ENCODE peak calls at places on chromosomes 1 and 21, in five cellular contexts. One of them, this sample, is unnamed.

GRCh38 chr1:8858888-8859706 is 19.4 kb downstream of the ENO1 start:
- DNase-seq in left ventricle myocardium inferior: no peak
- DNase-seq in tibial nerve: no peak
- DNase-seq in heart right ventricle: no peak
- DNase-seq in IMR-90: peak; percentile 67
- DNase-seq in this sample: peak; percentile 76

GRCh38 chr21:31222142-31222541 is 121.9 kb downstream of the TIAM1 start:
- DNase-seq in heart right ventricle: no peak
- DNase-seq in left ventricle myocardium inferior: no peak
- DNase-seq in IMR-90: peak; percentile 66
- DNase-seq in tibial nerve: no peak
- DNase-seq in this sample: no peak

GRCh38 chr1:35220976-35221375 is 28.0 kb upstream of the SFPQ start:
- DNase-seq in tibial nerve: no peak
- DNase-seq in heart right ventricle: no peak
- DNase-seq in left ventricle myocardium inferior: no peak
- DNase-seq in IMR-90: no peak
- DNase-seq in this sample: no peak

GRCh38 chr21:37907076-37907475 is 9.2 kb downstream of the KCNJ6 start:
- DNase-seq in tibial nerve: no peak
- DNase-seq in IMR-90: no peak
- DNase-seq in left ventricle myocardium inferior: no peak
- DNase-seq in heart right ventricle: no peak
- DNase-seq in this sample: no peak

GRCh38 chr21:32412998-32413504 is 545 bp downstream of the EVA1C start:
- DNase-seq in tibial nerve: peak; percentile 33
- DNase-seq in IMR-90: no peak
- DNase-seq in heart right ventricle: peak; percentile 42
- DNase-seq in left ventricle myocardium inferior: peak; percentile 49
- DNase-seq in this sample: peak; percentile 53

GRCh38 chr1:65090406-65090805 is 57.6 kb upstream of the AK4 start:
- DNase-seq in left ventricle myocardium inferior: no peak
- DNase-seq in IMR-90: no peak
- DNase-seq in heart right ventricle: no peak
- DNase-seq in tibial nerve: no peak
- DNase-seq in this sample: no peak

GRCh38 chr1:35287807-35288640 is 19.5 kb downstream of the ZMYM4 start:
- DNase-seq in left ventricle myocardium inferior: no peak
- DNase-seq in tibial nerve: no peak
- DNase-seq in IMR-90: peak; percentile 63
- DNase-seq in heart right ventricle: no peak
- DNase-seq in this sample: peak; percentile 55

GRCh38 chr1:212670301-212670700 is 29.3 kb downstream of the BATF3 start:
- DNase-seq in left ventricle myocardium inferior: no peak
- DNase-seq in tibial nerve: no peak
- DNase-seq in heart right ventricle: no peak
- DNase-seq in IMR-90: no peak
- DNase-seq in this sample: no peak

GRCh38 chr1:85544689-85545203 is 35.8 kb upstream of the CCN1 start:
- DNase-seq in left ventricle myocardium inferior: no peak
- DNase-seq in heart right ventricle: no peak
- DNase-seq in tibial nerve: no peak
- DNase-seq in IMR-90: peak; percentile 66
- DNase-seq in this sample: peak; percentile 23

GRCh38 chr1:33323663-33324477 is 3.0 kb upstream of the A3GALT2 start:
- DNase-seq in tibial nerve: no peak
- DNase-seq in left ventricle myocardium inferior: no peak
- DNase-seq in heart right ventricle: no peak
- DNase-seq in IMR-90: no peak
- DNase-seq in this sample: no peak

GRCh38 chr1:39752703-39753102 is 14.0 kb downstream of the PPIE start:
- DNase-seq in tibial nerve: no peak
- DNase-seq in heart right ventricle: no peak
- DNase-seq in left ventricle myocardium inferior: no peak
- DNase-seq in IMR-90: no peak
- DNase-seq in this sample: no peak

GRCh38 chr21:31855180-31855579 is 17.6 kb upstream of the HUNK start:
- DNase-seq in left ventricle myocardium inferior: no peak
- DNase-seq in tibial nerve: no peak
- DNase-seq in heart right ventricle: no peak
- DNase-seq in IMR-90: no peak
- DNase-seq in this sample: no peak

GRCh38 chr1:12480748-12481362 is 137.2 kb downstream of the DHRS3 start:
- DNase-seq in left ventricle myocardium inferior: no peak
- DNase-seq in heart right ventricle: no peak
- DNase-seq in IMR-90: peak; percentile 96
- DNase-seq in tibial nerve: no peak
- DNase-seq in this sample: peak; percentile 81

GRCh38 chr1:116793357-116793935 is 39.2 kb downstream of the CD2 start:
- DNase-seq in heart right ventricle: no peak
- DNase-seq in IMR-90: no peak
- DNase-seq in tibial nerve: no peak
- DNase-seq in left ventricle myocardium inferior: no peak
- DNase-seq in this sample: no peak

GRCh38 chr1:218403300-218403699 is 58.2 kb downstream of the TGFB2 start:
- DNase-seq in tibial nerve: no peak
- DNase-seq in IMR-90: no peak
- DNase-seq in left ventricle myocardium inferior: no peak
- DNase-seq in heart right ventricle: no peak
- DNase-seq in this sample: no peak

GRCh38 chr1:77459881-77460280 is 178.1 kb downstream of the AK5 start:
- DNase-seq in left ventricle myocardium inferior: no peak
- DNase-seq in heart right ventricle: no peak
- DNase-seq in IMR-90: peak; percentile 46
- DNase-seq in tibial nerve: no peak
- DNase-seq in this sample: peak; percentile 15

GRCh38 chr1:1591452-1591851 is 8.5 kb downstream of the FNDC10 start:
- DNase-seq in heart right ventricle: no peak
- DNase-seq in tibial nerve: no peak
- DNase-seq in IMR-90: peak; percentile 34
- DNase-seq in left ventricle myocardium inferior: no peak
- DNase-seq in this sample: no peak

GRCh38 chr1:916173-917075 is 7.3 kb upstream of the SAMD11 start:
- DNase-seq in tibial nerve: no peak
- DNase-seq in IMR-90: no peak
- DNase-seq in left ventricle myocardium inferior: peak; percentile 19
- DNase-seq in heart right ventricle: peak; percentile 6
- DNase-seq in this sample: peak; percentile 18

GRCh38 chr21:23986214-23986613 is 1621.1 kb downstream of the MRPL39 start:
- DNase-seq in heart right ventricle: no peak
- DNase-seq in left ventricle myocardium inferior: no peak
- DNase-seq in IMR-90: no peak
- DNase-seq in tibial nerve: no peak
- DNase-seq in this sample: no peak

GRCh38 chr21:45833437-45833836 is 148.1 kb upstream of the COL6A1 start:
- DNase-seq in heart right ventricle: no peak
- DNase-seq in IMR-90: no peak
- DNase-seq in left ventricle myocardium inferior: peak; percentile 37
- DNase-seq in tibial nerve: no peak
- DNase-seq in this sample: no peak

GRCh38 chr1:117007719-117008013 is 6.1 kb downstream of the CD101 start:
- DNase-seq in left ventricle myocardium inferior: no peak
- DNase-seq in IMR-90: no peak
- DNase-seq in tibial nerve: no peak
- DNase-seq in heart right ventricle: no peak
- DNase-seq in this sample: no peak

GRCh38 chr1:100523038-100523649 is 14.8 kb upstream of the GPR88 start:
- DNase-seq in heart right ventricle: no peak
- DNase-seq in IMR-90: peak; percentile 21
- DNase-seq in tibial nerve: no peak
- DNase-seq in left ventricle myocardium inferior: no peak
- DNase-seq in this sample: no peak

DNA sequence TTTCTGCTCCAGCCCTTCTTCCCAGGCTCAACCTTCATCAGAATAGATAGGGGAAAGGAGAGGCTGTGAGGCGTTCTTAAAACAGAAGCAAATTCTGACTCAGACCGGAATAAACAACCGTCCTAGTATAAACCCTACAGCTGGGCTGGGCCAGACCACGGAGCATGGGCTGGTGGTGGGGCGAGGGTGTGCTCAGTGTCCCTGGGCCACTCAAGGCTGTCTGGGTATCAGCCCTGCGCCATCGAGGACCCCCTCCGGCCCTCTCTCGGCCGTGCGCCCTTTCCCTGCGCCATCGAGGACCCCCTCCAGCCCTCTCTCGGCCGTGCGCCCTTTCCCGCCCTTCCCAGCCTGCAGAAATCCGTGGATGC is 36.0 kb downstream of the CAPN2 start:
- DNase-seq in heart right ventricle: peak; percentile 32
- DNase-seq in IMR-90: peak; percentile 86
- DNase-seq in tibial nerve: no peak
- DNase-seq in left ventricle myocardium inferior: no peak
- DNase-seq in this sample: peak; percentile 90
- TF ChIP-seq CTCF in heart right ventricle: no peak
- TF ChIP-seq CTCF in IMR-90: no peak
- TF ChIP-seq CTCF in tibial nerve: no peak
- TF ChIP-seq CTCF in left ventricle myocardium inferior: no peak
- TF ChIP-seq CTCF in this sample: no peak

DNA sequence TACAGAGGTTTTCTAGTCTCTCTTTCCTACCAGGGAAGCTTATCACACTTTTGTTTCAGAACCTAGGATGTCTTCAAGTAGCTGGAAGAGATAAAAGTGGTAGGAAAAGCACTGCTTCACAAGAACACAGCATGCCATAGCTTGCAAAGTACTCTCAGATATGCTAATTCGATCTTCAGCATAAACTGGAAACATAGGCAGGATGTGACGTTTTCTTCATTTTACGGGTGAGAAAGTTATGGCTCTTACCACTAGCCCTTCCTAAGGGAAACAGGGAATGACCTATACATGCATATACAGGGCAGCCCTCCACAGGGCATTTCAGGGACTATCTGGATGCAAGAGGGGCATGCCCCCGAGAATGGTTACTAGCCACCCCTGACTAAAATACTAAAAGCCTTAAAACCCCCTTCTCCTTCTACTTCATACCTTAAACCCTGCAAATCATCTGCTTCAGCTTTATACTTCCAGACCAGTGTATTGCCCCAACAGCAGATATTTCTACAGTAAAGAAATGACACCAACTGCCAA is 2.5 kb downstream of the C1orf116 start:
- DNase-seq in heart right ventricle: no peak
- DNase-seq in tibial nerve: no peak
- DNase-seq in IMR-90: no peak
- DNase-seq in left ventricle myocardium inferior: no peak
- DNase-seq in this sample: peak; percentile 54
- H3K4me3 ChIP-seq in heart right ventricle: no peak overlapping the region
- H3K4me3 ChIP-seq in tibial nerve: no peak overlapping the region
- H3K4me3 ChIP-seq in IMR-90: no peak overlapping the region
- H3K4me3 ChIP-seq in left ventricle myocardium inferior: no peak overlapping the region
- H3K4me3 ChIP-seq in this sample: no peak overlapping the region

GRCh38 chr1:145959333-145959732 is 1.5 kb upstream of the LIX1L start:
- DNase-seq in IMR-90: no peak
- DNase-seq in heart right ventricle: no peak
- DNase-seq in tibial nerve: no peak
- DNase-seq in left ventricle myocardium inferior: no peak
- DNase-seq in this sample: no peak

GRCh38 chr1:145961109-145961424 is 3.2 kb upstream of the LIX1L start:
- DNase-seq in tibial nerve: no peak
- DNase-seq in IMR-90: no peak
- DNase-seq in heart right ventricle: peak; percentile 33
- DNase-seq in left ventricle myocardium inferior: no peak
- DNase-seq in this sample: no peak

GRCh38 chr1:145959957-145960467 is 2.2 kb upstream of the LIX1L start:
- DNase-seq in IMR-90: no peak
- DNase-seq in left ventricle myocardium inferior: no peak
- DNase-seq in heart right ventricle: no peak
- DNase-seq in tibial nerve: no peak
- DNase-seq in this sample: no peak

GRCh38 chr1:145961425-145962156 is 2.8 kb downstream of the ANKRD34A start:
- DNase-seq in heart right ventricle: peak; percentile 50
- DNase-seq in left ventricle myocardium inferior: peak; percentile 42
- DNase-seq in IMR-90: no peak
- DNase-seq in tibial nerve: no peak
- DNase-seq in this sample: no peak

GRCh38 chr1:145960468-145961108 is 2.8 kb upstream of the LIX1L start:
- DNase-seq in heart right ventricle: peak; percentile 87
- DNase-seq in IMR-90: peak; percentile 51
- DNase-seq in tibial nerve: no peak
- DNase-seq in left ventricle myocardium inferior: peak; percentile 85
- DNase-seq in this sample: peak; percentile 69
- TF ChIP-seq CTCF in heart right ventricle: no peak
- TF ChIP-seq CTCF in IMR-90: no peak
- TF ChIP-seq CTCF in tibial nerve: no peak
- TF ChIP-seq CTCF in left ventricle myocardium inferior: peak; percentile 42
- TF ChIP-seq CTCF in this sample: no peak

DNA sequence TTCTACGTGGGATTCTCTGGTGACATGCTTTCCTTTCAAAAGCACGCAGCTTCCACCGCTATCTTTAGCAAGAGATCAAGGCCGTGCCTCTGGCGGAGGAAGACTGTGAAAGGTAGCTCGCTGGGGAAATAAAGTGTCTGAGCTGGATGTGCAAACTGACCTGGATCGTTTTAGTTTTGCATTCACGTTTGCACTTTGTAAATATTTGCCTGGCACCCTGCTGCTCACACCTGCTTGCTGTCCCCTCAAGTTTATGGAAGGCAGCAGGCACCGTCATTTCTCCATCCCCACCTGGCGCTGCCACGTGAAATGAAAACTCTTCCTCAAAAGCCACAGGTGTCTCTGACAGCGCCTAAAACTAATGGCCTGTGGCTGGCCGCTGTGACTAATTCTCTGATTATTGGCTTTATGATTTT is 44.0 kb upstream of the TARDBP start:
- DNase-seq in heart right ventricle: no peak
- DNase-seq in tibial nerve: no peak
- DNase-seq in left ventricle myocardium inferior: no peak
- DNase-seq in IMR-90: no peak
- DNase-seq in this sample: peak; percentile 25
- H3K4me3 ChIP-seq in heart right ventricle: peak overlapping the region; percentile 18
- H3K4me3 ChIP-seq in tibial nerve: peak overlapping the region; percentile 5
- H3K4me3 ChIP-seq in left ventricle myocardium inferior: peak overlapping the region; percentile 20
- H3K4me3 ChIP-seq in IMR-90: peak overlapping the region; percentile 53
- H3K4me3 ChIP-seq in this sample: peak overlapping the region; percentile 36

This sample was measured in fibroblast of villous mesenchyme.